ENCODE peak calls at places on chromosomes 11 and 22, in nine cellular contexts. C, V, S, H, T, Q, U, D and E are unnamed samples.

GRCh38 chr11:45042560-45042959 is 91.9 kb upstream of the TP53I11 start:
- DNase-seq in D (no peak), V (no peak), H (no peak), T (no peak), Q (no peak), C (no peak), U (no peak), S (no peak), E (peak; percentile 21)

GRCh38 chr11:9060700-9061111 is 30.7 kb downstream of the SCUBE2 start:
- DNase-seq in Q (no peak), V (peak; percentile 9), T (peak; percentile 72), S (no peak), D (no peak), U (no peak), H (no peak), C (no peak), E (peak; percentile 15)

GRCh38 chr11:104106136-104106754 is 57.7 kb downstream of the PDGFD start:
- DNase-seq in V (peak; percentile 9), C (no peak), Q (no peak), H (no peak), T (no peak), D (no peak), S (peak; percentile 21), U (no peak), E (peak; percentile 82)

GRCh38 chr11:7060828-7061227 is 28.0 kb upstream of the RBMXL2 start:
- DNase-seq in D (no peak), C (no peak), S (peak; percentile 52), V (peak; percentile 90), T (no peak), Q (no peak), U (peak; percentile 40), H (no peak), E (peak; percentile 85)

GRCh38 chr11:30585067-30585891 is 874 bp downstream of the MPPED2 start:
- DNase-seq in S (no peak), V (no peak), T (peak; percentile 49), D (peak; percentile 59), U (no peak), C (no peak), Q (peak; percentile 46), H (no peak), E (no peak)

GRCh38 chr11:19060629-19061028 is at the start of gene MRGPRX2:
- DNase-seq in S (peak; percentile 7), V (no peak), D (no peak), Q (no peak), U (no peak), T (no peak), C (no peak), H (no peak), E (no peak)

GRCh38 chr11:129237456-129237855 is 45.3 kb upstream of the ARHGAP32 start:
- DNase-seq in T (no peak), D (no peak), Q (no peak), H (no peak), V (no peak), S (no peak), U (no peak), C (no peak), E (no peak)

GRCh38 chr11:79807506-79807905 is 366.7 kb upstream of the TENM4 start:
- DNase-seq in S (no peak), Q (no peak), C (no peak), D (no peak), H (no peak), T (no peak), U (no peak), V (no peak), E (no peak)

GRCh38 chr11:31560842-31561476 is 51.4 kb downstream of the ELP4 start:
- DNase-seq in S (no peak), H (no peak), U (no peak), T (no peak), C (no peak), Q (no peak), D (no peak), V (no peak), E (no peak)

GRCh38 chr11:45097721-45098493 is 48.5 kb upstream of the PRDM11 start:
- DNase-seq in T (no peak), C (peak; percentile 64), S (peak; percentile 81), U (peak; percentile 39), H (no peak), D (no peak), Q (peak; percentile 72), V (peak; percentile 62), E (peak; percentile 72)

GRCh38 chr11:34185926-34186841 is 80.8 kb downstream of the NAT10 start:
- DNase-seq in T (no peak), Q (peak; percentile 61), D (no peak), C (no peak), S (peak; percentile 30), H (no peak), U (no peak), V (no peak), E (no peak)

GRCh38 chr11:31233425-31233824 is 136.1 kb downstream of the DCDC1 start:
- DNase-seq in S (peak; percentile 11), V (peak; percentile 8), C (no peak), T (no peak), H (no peak), Q (no peak), D (no peak), U (no peak), E (peak; percentile 2)

GRCh38 chr11:103110406-103110805 is 1.2 kb downstream of the DYNC2H1 start:
- DNase-seq in V (peak; percentile 67), S (peak; percentile 64), C (no peak), Q (no peak), U (peak; percentile 49), H (no peak), T (no peak), D (no peak), E (peak; percentile 65)

GRCh38 chr22:45672564-45673481 is 1.2 kb downstream of the ATXN10 start:
- DNase-seq in D (no peak), T (no peak), Q (no peak), C (no peak), S (no peak), U (no peak), H (no peak), V (peak; percentile 48), E (no peak)

GRCh38 chr11:1920128-1920908 is 815 bp downstream of the TNNT3 start:
- DNase-seq in V (no peak), Q (no peak), T (no peak), C (peak; percentile 14), H (no peak), U (no peak), S (no peak), D (no peak), E (no peak)

GRCh38 chr11:130068986-130069683 is 559 bp upstream of the APLP2 start:
- DNase-seq in S (peak; percentile 93), H (no peak), D (no peak), C (no peak), U (peak; percentile 90), T (no peak), V (peak; percentile 91), Q (peak; percentile 47), E (peak; percentile 90)

GRCh38 chr22:36238348-36239149 is 778 bp downstream of the APOL2 start:
- DNase-seq in Q (no peak), H (peak; percentile 17), D (no peak), T (no peak), U (no peak), S (peak; percentile 26), V (peak; percentile 26), C (peak; percentile 45), E (no peak)

GRCh38 chr11:121844016-121844415 is 272.0 kb downstream of the BLID start:
- DNase-seq in D (no peak), C (no peak), S (no peak), Q (no peak), V (no peak), H (no peak), U (no peak), T (no peak), E (no peak)

GRCh38 chr11:103946793-103947565 is 89.5 kb upstream of the DDI1 start:
- DNase-seq in D (no peak), C (no peak), U (no peak), H (no peak), T (no peak), Q (no peak), V (no peak), S (peak; percentile 50), E (peak; percentile 60)

GRCh38 chr22:30424471-30425326 is 869 bp upstream of the MTFP1 start:
- DNase-seq in T (no peak), Q (no peak), C (peak; percentile 45), U (no peak), V (peak; percentile 62), D (no peak), S (no peak), H (peak; percentile 27), E (peak; percentile 57)

GRCh38 chr11:64093233-64094039 is 57.7 kb downstream of the FLRT1 start:
- DNase-seq in D (no peak), S (no peak), V (no peak), T (no peak), U (no peak), H (peak; percentile 57), C (no peak), Q (no peak), E (no peak)

GRCh38 chr22:28883917-28884753 is 763 bp downstream of the ZNRF3 start:
- DNase-seq in D (peak; percentile 81), S (peak; percentile 52), H (peak; percentile 19), V (peak; percentile 27), Q (peak; percentile 41), C (peak; percentile 51), T (peak; percentile 49), U (no peak), E (no peak)

GRCh38 chr11:79045811-79046304 is 395.0 kb downstream of the TENM4 start:
- DNase-seq in H (no peak), D (no peak), U (peak; percentile 43), Q (no peak), C (no peak), T (peak; percentile 33), V (no peak), S (no peak), E (peak; percentile 55)

GRCh38 chr22:44369241-44369652 is 56.5 kb upstream of the SHISAL1 start:
- DNase-seq in T (no peak), S (no peak), Q (peak; percentile 29), U (no peak), C (no peak), H (no peak), V (no peak), D (peak; percentile 90), E (no peak)
- TF ChIP-seq CTCF in T (no peak), S (peak; percentile 9), Q (peak; percentile 55), U (peak; percentile 48), C (no peak), H (peak; percentile 34), V (peak; percentile 20), D (peak; percentile 36), E (no peak)

GRCh38 chr22:44335903-44336803 is 23.4 kb upstream of the SHISAL1 start:
- DNase-seq in U (no peak), S (no peak), V (no peak), C (no peak), Q (no peak), D (no peak), H (peak; percentile 41), T (no peak), E (no peak)
- TF ChIP-seq CTCF in U (no peak), S (no peak), V (no peak), C (no peak), Q (no peak), D (peak; percentile 10), H (peak; percentile 59), T (no peak), E (no peak)

GRCh38 chr22:25382762-25383161 is 163.3 kb downstream of the CRYBB2 start:
- DNase-seq in H (no peak), Q (no peak), T (no peak), V (no peak), U (no peak), S (no peak), D (no peak), C (no peak), E (no peak)
- TF ChIP-seq CTCF in H (no peak), Q (no peak), T (no peak), V (peak; percentile 16), U (peak; percentile 22), S (peak; percentile 30), D (peak; percentile 39), C (no peak), E (peak; percentile 5)

GRCh38 chr11:21514298-21514697 is 678.6 kb upstream of the ANO5 start:
- DNase-seq in D (no peak), C (no peak), U (no peak), T (no peak), S (no peak), H (peak; percentile 1), Q (peak; percentile 50), V (no peak), E (no peak)
- TF ChIP-seq CTCF in D (peak; percentile 51), C (peak; percentile 21), U (no peak), T (no peak), S (no peak), H (peak; percentile 44), Q (peak; percentile 34), V (no peak), E (no peak)